ENCODE peak calls at places on chromosome 1, in four cellular contexts. F is T-helper 2 cell, Z is endothelial cell, P is prostate gland. B is an unnamed sample.

GRCh38 chr1:198669771-198670170 is 30.9 kb downstream of the PTPRC start:
- DNase-seq in F (no peak), Z (no peak), P (no peak), B (no peak)

GRCh38 chr1:220113136-220113695 is 19.3 kb downstream of the IARS2 start:
- DNase-seq in F (no peak), Z (no peak), P (no peak), B (peak; percentile 47)

GRCh38 chr1:202940561-202940960 is 13.5 kb upstream of the KLHL12 start:
- DNase-seq in F (no peak), Z (no peak), P (no peak), B (no peak)

GRCh38 chr1:41330588-41331545 is 30.4 kb upstream of the FOXO6 start:
- DNase-seq in F (no peak), Z (no peak), P (no peak), B (no peak)

GRCh38 chr1:228884615-228885566 is 149.6 kb downstream of the RHOU start:
- DNase-seq in F (no peak), Z (no peak), P (no peak), B (no peak)

GRCh38 chr1:109805486-109806180 is 41.9 kb upstream of the EPS8L3 start:
- DNase-seq in F (no peak), Z (no peak), P (no peak), B (no peak)

GRCh38 chr1:43786975-43787374 is 79.6 kb downstream of the ST3GAL3 start:
- DNase-seq in F (no peak), Z (no peak), P (no peak), B (no peak)

GRCh38 chr1:60672435-60672834 is 409.9 kb upstream of the NFIA start:
- DNase-seq in F (no peak), Z (no peak), P (no peak), B (no peak)

GRCh38 chr1:54547601-54548388 is at the start of gene ACOT11:
- DNase-seq in F (no peak), Z (no peak), P (peak; percentile 77), B (no peak)

GRCh38 chr1:156060937-156061636 is at the start of gene RAB25:
- DNase-seq in F (no peak), Z (no peak), P (peak; percentile 92), B (no peak)

GRCh38 chr1:63917571-63918394 is 144.0 kb downstream of the ROR1 start:
- DNase-seq in F (no peak), Z (peak; percentile 31), P (no peak), B (no peak)

GRCh38 chr1:210596641-210597040 is 267.9 kb downstream of the HHAT start:
- DNase-seq in F (no peak), Z (no peak), P (no peak), B (no peak)

GRCh38 chr1:80441664-80442063 is 1359.1 kb upstream of the ADGRL2 start:
- DNase-seq in F (no peak), Z (peak; percentile 7), P (no peak), B (no peak)

GRCh38 chr1:8889925-8890785 is 11.7 kb upstream of the ENO1 start:
- DNase-seq in F (no peak), Z (no peak), P (peak; percentile 92), B (no peak)

GRCh38 chr1:203607169-203607873 is 19.3 kb upstream of the ATP2B4 start:
- DNase-seq in F (peak; percentile 54), Z (no peak), P (no peak), B (peak; percentile 72)

GRCh38 chr1:40687059-40687458 is 4.4 kb upstream of the NFYC start:
- DNase-seq in F (no peak), Z (no peak), P (no peak), B (no peak)

GRCh38 chr1:151056149-151056548 is 3.3 kb downstream of the CDC42SE1 start:
- DNase-seq in F (no peak), Z (no peak), P (no peak), B (no peak)

GRCh38 chr1:87393437-87394085 is 64.9 kb downstream of the LMO4 start:
- DNase-seq in F (no peak), Z (no peak), P (no peak), B (no peak)

GRCh38 chr1:47998396-47998990 is 1.3 kb upstream of the TRABD2B start:
- DNase-seq in F (no peak), Z (no peak), P (no peak), B (no peak)

GRCh38 chr1:3014443-3015268 is 6.6 kb upstream of the ACTRT2 start:
- DNase-seq in F (no peak), Z (no peak), P (no peak), B (no peak)

GRCh38 chr1:207140536-207140935 is 36.5 kb downstream of the C4BPA start:
- DNase-seq in F (no peak), Z (no peak), P (no peak), B (peak; percentile 72)

GRCh38 chr1:87007323-87007722 is 92.9 kb downstream of the HS2ST1 start:
- DNase-seq in F (no peak), Z (no peak), P (no peak), B (no peak)

GRCh38 chr1:75725861-75726361 is 1.4 kb downstream of the ACADM start:
- DNase-seq in F (no peak), Z (no peak), P (no peak), B (peak; percentile 50)

GRCh38 chr1:86517336-86517735 is 29.5 kb upstream of the CLCA4 start:
- DNase-seq in F (no peak), Z (no peak), P (no peak), B (no peak)

GRCh38 chr1:12336436-12336835 is 106.6 kb downstream of the VPS13D start:
- DNase-seq in F (no peak), Z (no peak), P (no peak), B (no peak)

GRCh38 chr1:160588468-160588867 is 9.2 kb upstream of the CD84 start:
- DNase-seq in F (no peak), Z (no peak), P (no peak), B (no peak)

GRCh38 chr1:156700731-156701130 is 4.7 kb downstream of the CRABP2 start:
- DNase-seq in F (no peak), Z (no peak), P (no peak), B (no peak)

GRCh38 chr1:212611000-212611636 is 2.6 kb downstream of the ATF3 start:
- DNase-seq in F (no peak), Z (no peak), P (no peak), B (no peak)

GRCh38 chr1:25572708-25573590 is 29.5 kb downstream of the LDLRAP1 start:
- DNase-seq in F (peak; percentile 25), Z (peak; percentile 74), P (no peak), B (peak; percentile 53)

GRCh38 chr1:206803221-206803730 is 31.0 kb upstream of the IL10 start:
- DNase-seq in F (peak; percentile 74), Z (no peak), P (no peak), B (no peak)

GRCh38 chr1:90344963-90345730 is 350.2 kb downstream of the ZNF326 start:
- DNase-seq in F (no peak), Z (no peak), P (no peak), B (no peak)

GRCh38 chr1:212487286-212487685 is 54.6 kb downstream of the NENF start:
- DNase-seq in F (no peak), Z (no peak), P (no peak), B (no peak)

GRCh38 chr1:232613752-232614381 is 16.1 kb downstream of the SIPA1L2 start:
- DNase-seq in F (no peak), Z (no peak), P (no peak), B (no peak)

GRCh38 chr1:26317612-26318337 is at the start of gene CD52:
- DNase-seq in F (peak; percentile 62), Z (no peak), P (no peak), B (no peak)

GRCh38 chr1:179586107-179586823 is 5.4 kb upstream of the TDRD5 start:
- DNase-seq in F (no peak), Z (peak; percentile 72), P (peak; percentile 55), B (no peak)

GRCh38 chr1:110350360-110350759 is 11.2 kb downstream of the RBM15 start:
- DNase-seq in F (no peak), Z (no peak), P (no peak), B (no peak)

GRCh38 chr1:20153000-20153418 is 13.9 kb downstream of the PLA2G2F start:
- DNase-seq in F (no peak), Z (peak; percentile 36), P (no peak), B (no peak)

B was measured in RKO.